ENCODE peak calls at places on chromosomes 16 and 17, in eight cellular contexts. One of them, this sample, is unnamed.

GRCh38 chr16:1762879-1763520 is 8.3 kb downstream of the NME3 start:
- DNase-seq in ELR: no peak
- DNase-seq in hypothalamus: no peak
- DNase-seq in NCI-H226: no peak
- DNase-seq in NCI-H1092: no peak
- DNase-seq in HFFc6: no peak
- DNase-seq in ELF-1: no peak
- DNase-seq in T47D: no peak
- DNase-seq in this sample: no peak

GRCh38 chr17:56939869-56940484 is 20.9 kb downstream of the COIL start:
- DNase-seq in ELR: peak; percentile 87
- DNase-seq in NCI-H1092: peak; percentile 23
- DNase-seq in hypothalamus: no peak
- DNase-seq in ELF-1: peak; percentile 61
- DNase-seq in HFFc6: peak; percentile 48
- DNase-seq in NCI-H226: peak; percentile 30
- DNase-seq in T47D: no peak
- DNase-seq in this sample: peak; percentile 61

GRCh38 chr17:79007504-79008381 is 1.8 kb downstream of the CANT1 start:
- DNase-seq in T47D: no peak
- DNase-seq in NCI-H1092: no peak
- DNase-seq in hypothalamus: no peak
- DNase-seq in HFFc6: no peak
- DNase-seq in ELF-1: no peak
- DNase-seq in ELR: no peak
- DNase-seq in NCI-H226: no peak
- DNase-seq in this sample: peak; percentile 50

GRCh38 chr17:45771473-45771959 is 12.6 kb upstream of the CRHR1 start:
- DNase-seq in HFFc6: no peak
- DNase-seq in NCI-H226: no peak
- DNase-seq in T47D: no peak
- DNase-seq in hypothalamus: no peak
- DNase-seq in NCI-H1092: no peak
- DNase-seq in ELF-1: peak; percentile 23
- DNase-seq in ELR: no peak
- DNase-seq in this sample: no peak

GRCh38 chr17:65170839-65171238 is 33.7 kb downstream of the RGS9 start:
- DNase-seq in T47D: no peak
- DNase-seq in NCI-H1092: peak; percentile 90
- DNase-seq in hypothalamus: no peak
- DNase-seq in HFFc6: no peak
- DNase-seq in NCI-H226: no peak
- DNase-seq in ELF-1: no peak
- DNase-seq in ELR: no peak
- DNase-seq in this sample: no peak

GRCh38 chr16:3587547-3588110 is 10.4 kb upstream of the NLRC3 start:
- DNase-seq in NCI-H1092: no peak
- DNase-seq in T47D: no peak
- DNase-seq in NCI-H226: no peak
- DNase-seq in HFFc6: no peak
- DNase-seq in hypothalamus: no peak
- DNase-seq in ELR: no peak
- DNase-seq in ELF-1: peak; percentile 87
- DNase-seq in this sample: no peak

GRCh38 chr17:50582741-50583140 is 22.2 kb downstream of the CACNA1G start:
- DNase-seq in ELR: no peak
- DNase-seq in ELF-1: no peak
- DNase-seq in hypothalamus: no peak
- DNase-seq in NCI-H1092: no peak
- DNase-seq in T47D: no peak
- DNase-seq in NCI-H226: no peak
- DNase-seq in HFFc6: no peak
- DNase-seq in this sample: no peak

GRCh38 chr17:79617740-79618382 is 7.0 kb upstream of the RBFOX3 start:
- DNase-seq in hypothalamus: no peak
- DNase-seq in NCI-H226: no peak
- DNase-seq in ELR: no peak
- DNase-seq in ELF-1: no peak
- DNase-seq in NCI-H1092: no peak
- DNase-seq in HFFc6: no peak
- DNase-seq in T47D: no peak
- DNase-seq in this sample: no peak

GRCh38 chr17:81380682-81381518 is 14.4 kb upstream of the BAHCC1 start:
- DNase-seq in ELR: no peak
- DNase-seq in NCI-H226: no peak
- DNase-seq in ELF-1: no peak
- DNase-seq in hypothalamus: no peak
- DNase-seq in HFFc6: no peak
- DNase-seq in T47D: no peak
- DNase-seq in NCI-H1092: no peak
- DNase-seq in this sample: no peak

GRCh38 chr16:88805887-88806393 is 2.4 kb downstream of the CDT1 start:
- DNase-seq in HFFc6: no peak
- DNase-seq in ELF-1: no peak
- DNase-seq in ELR: no peak
- DNase-seq in T47D: no peak
- DNase-seq in hypothalamus: no peak
- DNase-seq in NCI-H1092: no peak
- DNase-seq in NCI-H226: no peak
- DNase-seq in this sample: no peak

GRCh38 chr17:38322156-38322779 is 21.5 kb downstream of the GPR179 start:
- DNase-seq in ELR: peak; percentile 68
- DNase-seq in ELF-1: peak; percentile 49
- DNase-seq in hypothalamus: peak; percentile 42
- DNase-seq in T47D: peak; percentile 43
- DNase-seq in NCI-H1092: peak; percentile 42
- DNase-seq in NCI-H226: peak; percentile 21
- DNase-seq in HFFc6: no peak
- DNase-seq in this sample: peak; percentile 55

GRCh38 chr16:8088820-8089338 is 501.4 kb downstream of the TMEM114 start:
- DNase-seq in NCI-H1092: no peak
- DNase-seq in NCI-H226: no peak
- DNase-seq in HFFc6: no peak
- DNase-seq in T47D: no peak
- DNase-seq in ELF-1: no peak
- DNase-seq in hypothalamus: no peak
- DNase-seq in ELR: no peak
- DNase-seq in this sample: no peak

GRCh38 chr17:75876938-75877751 is 1.2 kb downstream of the TRIM47 start:
- DNase-seq in NCI-H226: peak; percentile 97
- DNase-seq in HFFc6: peak; percentile 86
- DNase-seq in NCI-H1092: peak; percentile 43
- DNase-seq in ELR: peak; percentile 98
- DNase-seq in hypothalamus: peak; percentile 64
- DNase-seq in T47D: no peak
- DNase-seq in ELF-1: peak; percentile 72
- DNase-seq in this sample: peak; percentile 46

GRCh38 chr16:12317121-12317810 is 340.7 kb downstream of the SNX29 start:
- DNase-seq in ELF-1: no peak
- DNase-seq in HFFc6: no peak
- DNase-seq in NCI-H226: no peak
- DNase-seq in hypothalamus: no peak
- DNase-seq in NCI-H1092: no peak
- DNase-seq in T47D: no peak
- DNase-seq in ELR: no peak
- DNase-seq in this sample: no peak

GRCh38 chr16:5075637-5076036 is 4.0 kb downstream of the ALG1 start:
- DNase-seq in ELF-1: no peak
- DNase-seq in T47D: no peak
- DNase-seq in NCI-H226: no peak
- DNase-seq in HFFc6: no peak
- DNase-seq in ELR: no peak
- DNase-seq in NCI-H1092: no peak
- DNase-seq in hypothalamus: no peak
- DNase-seq in this sample: no peak

GRCh38 chr17:65538679-65539529 is 22.5 kb downstream of the AXIN2 start:
- DNase-seq in ELF-1: no peak
- DNase-seq in HFFc6: no peak
- DNase-seq in T47D: no peak
- DNase-seq in NCI-H1092: no peak
- DNase-seq in hypothalamus: no peak
- DNase-seq in ELR: no peak
- DNase-seq in NCI-H226: no peak
- DNase-seq in this sample: no peak

GRCh38 chr16:31386157-31386984 is 6.8 kb upstream of the ITGAD start:
- DNase-seq in ELR: peak; percentile 65
- DNase-seq in HFFc6: peak; percentile 79
- DNase-seq in hypothalamus: no peak
- DNase-seq in T47D: no peak
- DNase-seq in NCI-H1092: no peak
- DNase-seq in NCI-H226: peak; percentile 66
- DNase-seq in ELF-1: peak; percentile 33
- DNase-seq in this sample: peak; percentile 49

GRCh38 chr16:67549240-67549639 is 13.1 kb upstream of the CTCF start:
- DNase-seq in ELR: no peak
- DNase-seq in ELF-1: no peak
- DNase-seq in NCI-H1092: no peak
- DNase-seq in NCI-H226: no peak
- DNase-seq in HFFc6: no peak
- DNase-seq in hypothalamus: no peak
- DNase-seq in T47D: no peak
- DNase-seq in this sample: no peak

GRCh38 chr16:11306997-11307638 is 26.0 kb upstream of the PRM1 start:
- DNase-seq in HFFc6: no peak
- DNase-seq in ELF-1: no peak
- DNase-seq in hypothalamus: no peak
- DNase-seq in ELR: no peak
- DNase-seq in T47D: no peak
- DNase-seq in NCI-H226: no peak
- DNase-seq in NCI-H1092: no peak
- DNase-seq in this sample: peak; percentile 80

GRCh38 chr16:81995651-81996050 is 15.6 kb downstream of the SDR42E1 start:
- DNase-seq in NCI-H1092: no peak
- DNase-seq in ELR: peak; percentile 40
- DNase-seq in hypothalamus: no peak
- DNase-seq in HFFc6: no peak
- DNase-seq in T47D: no peak
- DNase-seq in ELF-1: no peak
- DNase-seq in NCI-H226: no peak
- DNase-seq in this sample: no peak

GRCh38 chr17:79830763-79831366 is 8.4 kb downstream of the CBX4 start:
- DNase-seq in ELF-1: no peak
- DNase-seq in T47D: no peak
- DNase-seq in NCI-H1092: no peak
- DNase-seq in ELR: no peak
- DNase-seq in HFFc6: no peak
- DNase-seq in hypothalamus: no peak
- DNase-seq in NCI-H226: no peak
- DNase-seq in this sample: no peak

GRCh38 chr16:641326-642188 is at the start of gene MCRIP2:
- DNase-seq in ELF-1: peak; percentile 83
- DNase-seq in NCI-H226: peak; percentile 76
- DNase-seq in T47D: peak; percentile 95
- DNase-seq in NCI-H1092: peak; percentile 43
- DNase-seq in hypothalamus: peak; percentile 73
- DNase-seq in ELR: peak; percentile 82
- DNase-seq in HFFc6: peak; percentile 56
- DNase-seq in this sample: peak; percentile 87

GRCh38 chr17:78753316-78754250 is 28.5 kb downstream of the CYTH1 start:
- DNase-seq in NCI-H1092: no peak
- DNase-seq in hypothalamus: no peak
- DNase-seq in T47D: no peak
- DNase-seq in NCI-H226: no peak
- DNase-seq in HFFc6: no peak
- DNase-seq in ELF-1: no peak
- DNase-seq in ELR: peak; percentile 35
- DNase-seq in this sample: no peak

GRCh38 chr17:76725580-76726230 is 701 bp downstream of the JMJD6 start:
- DNase-seq in NCI-H226: no peak
- DNase-seq in NCI-H1092: no peak
- DNase-seq in ELR: peak; percentile 56
- DNase-seq in HFFc6: no peak
- DNase-seq in ELF-1: no peak
- DNase-seq in hypothalamus: no peak
- DNase-seq in T47D: peak; percentile 69
- DNase-seq in this sample: peak; percentile 84

GRCh38 chr16:29748077-29748759 is 2.4 kb upstream of the C16orf54 start:
- DNase-seq in ELR: no peak
- DNase-seq in HFFc6: no peak
- DNase-seq in hypothalamus: no peak
- DNase-seq in NCI-H226: no peak
- DNase-seq in NCI-H1092: no peak
- DNase-seq in ELF-1: no peak
- DNase-seq in T47D: no peak
- DNase-seq in this sample: no peak

GRCh38 chr16:87317766-87318121 is 552 bp upstream of the C16orf95 start:
- DNase-seq in T47D: peak; percentile 47
- DNase-seq in ELF-1: no peak
- DNase-seq in NCI-H226: no peak
- DNase-seq in ELR: peak; percentile 70
- DNase-seq in HFFc6: peak; percentile 46
- DNase-seq in hypothalamus: no peak
- DNase-seq in NCI-H1092: peak; percentile 25
- DNase-seq in this sample: peak; percentile 74